ENCODE peak calls at places on chromosome 7, in eight cellular contexts. V, Q, J, C, A, N, K and H are unnamed samples.

GRCh38 chr7:93890464-93891068 is at the start of gene TFPI2:
- DNase-seq in K (peak; percentile 84), C (peak; percentile 31), N (peak; percentile 47), J (peak; percentile 57), A (peak; percentile 49), V (peak; percentile 89), Q (no peak), H (peak; percentile 90)

GRCh38 chr7:27300401-27300800 is 57.8 kb downstream of the EVX1 start:
- DNase-seq in Q (no peak), N (no peak), K (no peak), A (peak; percentile 2), C (peak; percentile 34), V (no peak), J (no peak), H (no peak)

GRCh38 chr7:3927446-3928110 is 626.5 kb downstream of the SDK1 start:
- DNase-seq in J (peak; percentile 59), A (no peak), C (no peak), K (no peak), N (no peak), Q (no peak), V (no peak), H (no peak)

GRCh38 chr7:139495726-139496125 is 12.3 kb upstream of the KLRG2 start:
- DNase-seq in K (no peak), V (no peak), J (no peak), A (no peak), N (no peak), Q (no peak), C (no peak), H (no peak)

GRCh38 chr7:129225206-129225930 is 538 bp downstream of the AHCYL2 start:
- DNase-seq in K (peak; percentile 45), V (no peak), J (peak; percentile 44), A (peak; percentile 23), C (peak; percentile 65), N (peak; percentile 23), Q (no peak), H (peak; percentile 42)

GRCh38 chr7:131560061-131560460 is 3.6 kb upstream of the PODXL start:
- DNase-seq in C (no peak), K (no peak), A (no peak), N (no peak), V (no peak), J (no peak), Q (no peak), H (no peak)

GRCh38 chr7:17144313-17144712 is 154.1 kb upstream of the AHR start:
- DNase-seq in K (peak; percentile 65), A (peak; percentile 46), J (peak; percentile 32), V (peak; percentile 12), Q (no peak), N (no peak), C (no peak), H (peak; percentile 65)

GRCh38 chr7:34057956-34058355 is 152.6 kb downstream of the BMPER start:
- DNase-seq in Q (no peak), N (no peak), C (no peak), A (peak; percentile 84), K (no peak), V (no peak), J (no peak), H (no peak)

GRCh38 chr7:127396184-127396583 is 3.7 kb upstream of the ZNF800 start:
- DNase-seq in N (no peak), V (no peak), C (peak; percentile 38), J (no peak), K (peak; percentile 45), Q (no peak), A (no peak), H (peak; percentile 33)

GRCh38 chr7:16204953-16205352 is 216.4 kb downstream of the CRPPA start:
- DNase-seq in Q (no peak), C (no peak), K (no peak), N (no peak), V (no peak), A (no peak), J (no peak), H (peak; percentile 4)

GRCh38 chr7:85681241-85681640 is 494.4 kb upstream of the SEMA3D start:
- DNase-seq in N (no peak), K (no peak), C (no peak), V (no peak), A (no peak), Q (no peak), J (no peak), H (no peak)

GRCh38 chr7:32761451-32762320 is 129.9 kb downstream of the KBTBD2 start:
- DNase-seq in A (no peak), J (no peak), V (no peak), C (no peak), N (no peak), Q (no peak), K (peak; percentile 8), H (no peak)

GRCh38 chr7:94301024-94301588 is 93.6 kb upstream of the COL1A2 start:
- DNase-seq in K (peak; percentile 99), N (peak; percentile 65), J (peak; percentile 99), V (peak; percentile 88), A (peak; percentile 97), C (peak; percentile 85), Q (peak; percentile 94), H (peak; percentile 97)

GRCh38 chr7:94933256-94933990 is 26.0 kb downstream of the PPP1R9A start:
- DNase-seq in A (no peak), C (no peak), J (no peak), V (no peak), Q (no peak), K (no peak), N (peak; percentile 31), H (no peak)

GRCh38 chr7:138459300-138460175 is 521 bp upstream of the TRIM24 start:
- DNase-seq in K (peak; percentile 99), V (peak; percentile 94), N (peak; percentile 97), Q (peak; percentile 95), A (peak; percentile 97), J (peak; percentile 99), C (peak; percentile 98), H (peak; percentile 98)

GRCh38 chr7:146138926-146139325 is 22.3 kb downstream of the CNTNAP2 start:
- DNase-seq in N (no peak), A (no peak), J (no peak), K (peak; percentile 20), Q (no peak), V (no peak), C (no peak), H (no peak)

GRCh38 chr7:38222481-38223096 is 44.5 kb downstream of the STARD3NL start:
- DNase-seq in A (peak; percentile 62), Q (peak; percentile 32), K (peak; percentile 82), J (peak; percentile 69), C (no peak), V (no peak), N (peak; percentile 36), H (peak; percentile 78)

GRCh38 chr7:90736968-90737939 is 141.1 kb downstream of the CDK14 start:
- DNase-seq in V (no peak), N (no peak), C (no peak), J (no peak), K (no peak), A (no peak), Q (no peak), H (no peak)

GRCh38 chr7:119664601-119665000 is 608.4 kb upstream of the KCND2 start:
- DNase-seq in J (peak; percentile 77), C (no peak), K (peak; percentile 87), V (no peak), Q (peak; percentile 20), A (peak; percentile 14), N (no peak), H (peak; percentile 57)

GRCh38 chr7:103636153-103636552 is 190.1 kb upstream of the SLC26A5 start:
- DNase-seq in A (no peak), C (no peak), N (no peak), J (peak; percentile 35), V (no peak), Q (no peak), K (peak; percentile 33), H (peak; percentile 43)

GRCh38 chr7:74093671-74094223 is 10.1 kb downstream of the LIMK1 start:
- DNase-seq in V (no peak), K (no peak), J (peak; percentile 9), N (no peak), Q (no peak), C (no peak), A (no peak), H (no peak)

GRCh38 chr7:110797656-110798055 is 293.3 kb upstream of the LRRN3 start:
- DNase-seq in C (no peak), K (no peak), V (no peak), A (no peak), Q (no peak), N (no peak), J (no peak), H (no peak)

GRCh38 chr7:82044497-82045080 is 274.7 kb upstream of the HGF start:
- DNase-seq in A (peak; percentile 59), N (peak; percentile 42), K (peak; percentile 73), C (peak; percentile 64), V (no peak), Q (no peak), J (peak; percentile 64), H (peak; percentile 78)

GRCh38 chr7:36937754-36938551 is 213.7 kb upstream of the AOAH start:
- DNase-seq in C (no peak), K (no peak), A (no peak), J (no peak), Q (no peak), V (no peak), N (no peak), H (no peak)
- TF ChIP-seq CTCF in C (no peak), K (no peak), A (no peak), J (no peak), Q (no peak), V (peak; percentile 26), N (no peak), H (no peak)

GRCh38 chr7:105905209-105905910 is 29.0 kb upstream of the ATXN7L1 start:
- DNase-seq in A (no peak), Q (no peak), V (no peak), C (no peak), N (no peak), J (no peak), K (no peak), H (no peak)
- H3K4me3 ChIP-seq in A (no peak overlapping the region), Q (no peak overlapping the region), V (no peak overlapping the region), C (no peak overlapping the region), N (no peak overlapping the region), J (no peak overlapping the region), K (no peak overlapping the region), H (no peak overlapping the region)

GRCh38 chr7:113015038-113015645 is 71.5 kb downstream of the GPR85 start:
- DNase-seq in C (no peak), Q (no peak), N (no peak), J (peak; percentile 46), K (peak; percentile 77), A (peak; percentile 53), V (no peak), H (peak; percentile 52)
- TF ChIP-seq CTCF in C (peak; percentile 55), Q (peak; percentile 60), N (peak; percentile 59), J (peak; percentile 48), K (peak; percentile 63), A (peak; percentile 70), V (peak; percentile 70), H (peak; percentile 47)

GRCh38 chr7:39732837-39733804 is 109.7 kb downstream of the RALA start:
- DNase-seq in J (peak; percentile 94), N (peak; percentile 98), Q (peak; percentile 94), C (peak; percentile 96), V (peak; percentile 81), K (peak; percentile 97), A (peak; percentile 97), H (peak; percentile 98)

GRCh38 chr7:39721919-39722597 is 98.7 kb downstream of the RALA start:
- DNase-seq in K (no peak), Q (no peak), C (no peak), J (no peak), V (no peak), N (no peak), A (no peak), H (no peak)

DNA sequence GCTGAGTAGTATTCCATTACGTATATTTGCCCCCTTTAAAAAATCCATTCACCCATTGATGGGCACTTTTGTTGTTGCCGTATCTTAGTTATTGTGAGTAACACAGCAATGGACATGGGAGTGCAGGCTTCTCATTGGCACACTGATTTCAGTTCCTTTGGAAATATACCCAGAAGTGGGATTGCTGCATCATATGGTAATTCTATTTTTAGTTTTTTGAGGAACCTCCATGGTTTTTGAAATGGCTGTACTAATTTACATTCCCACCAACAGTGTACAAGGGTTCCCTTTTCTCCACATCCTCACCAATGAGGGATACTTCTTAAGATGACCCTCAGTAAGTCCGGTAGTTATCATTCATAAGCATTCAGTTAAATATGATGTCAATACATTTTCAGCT is 104.2 kb downstream of the RALA start:
- DNase-seq in A (no peak), N (no peak), C (no peak), V (no peak), K (no peak), Q (no peak), J (no peak), H (no peak)
- H3K4me3 ChIP-seq in A (no peak overlapping the region), N (no peak overlapping the region), C (no peak overlapping the region), V (no peak overlapping the region), K (no peak overlapping the region), Q (no peak overlapping the region), J (no peak overlapping the region), H (no peak overlapping the region)